ENCODE peak calls at places on chromosomes 4 and X, in six cellular contexts. One of them, this sample, is unnamed.

GRCh38 chrX:118795528-118795927 is 28.1 kb upstream of the ZCCHC12 start:
- DNase-seq in SK-N-SH: no peak
- DNase-seq in suprapubic skin: no peak
- DNase-seq in GM12878: no peak
- DNase-seq in K562: no peak
- DNase-seq in ovary: no peak
- DNase-seq in this sample: no peak

GRCh38 chrX:67619253-67619652 is 75.4 kb downstream of the AR start:
- DNase-seq in SK-N-SH: no peak
- DNase-seq in suprapubic skin: no peak
- DNase-seq in GM12878: no peak
- DNase-seq in K562: no peak
- DNase-seq in ovary: no peak
- DNase-seq in this sample: no peak

GRCh38 chr4:142405021-142405991 is 440.8 kb downstream of the INPP4B start:
- DNase-seq in SK-N-SH: no peak
- DNase-seq in suprapubic skin: no peak
- DNase-seq in GM12878: peak
- DNase-seq in K562: no peak
- DNase-seq in ovary: peak
- DNase-seq in this sample: peak

GRCh38 chrX:55149242-55149641 is 60.4 kb downstream of the PAGE2 start:
- DNase-seq in SK-N-SH: no peak
- DNase-seq in suprapubic skin: no peak
- DNase-seq in GM12878: no peak
- DNase-seq in K562: no peak
- DNase-seq in ovary: no peak
- DNase-seq in this sample: no peak

GRCh38 chr4:97498875-97499274 is 644.4 kb downstream of the STPG2 start:
- DNase-seq in SK-N-SH: no peak
- DNase-seq in suprapubic skin: no peak
- DNase-seq in GM12878: no peak
- DNase-seq in K562: no peak
- DNase-seq in ovary: no peak
- DNase-seq in this sample: no peak

GRCh38 chr4:127151941-127152340 is 480.8 kb upstream of the INTU start:
- DNase-seq in SK-N-SH: no peak
- DNase-seq in suprapubic skin: no peak
- DNase-seq in GM12878: no peak
- DNase-seq in K562: no peak
- DNase-seq in ovary: no peak
- DNase-seq in this sample: no peak

GRCh38 chrX:46722742-46723568 is 36.0 kb downstream of the SLC9A7 start:
- DNase-seq in SK-N-SH: no peak
- DNase-seq in suprapubic skin: no peak
- DNase-seq in GM12878: no peak
- DNase-seq in K562: no peak
- DNase-seq in ovary: no peak
- DNase-seq in this sample: no peak

GRCh38 chrX:118420462-118420861 is 74.6 kb downstream of the WDR44 start:
- DNase-seq in SK-N-SH: no peak
- DNase-seq in suprapubic skin: no peak
- DNase-seq in GM12878: no peak
- DNase-seq in K562: no peak
- DNase-seq in ovary: no peak
- DNase-seq in this sample: no peak

GRCh38 chrX:68828740-68829593 is at the start of gene EFNB1:
- DNase-seq in SK-N-SH: peak
- DNase-seq in suprapubic skin: peak
- DNase-seq in GM12878: peak
- DNase-seq in K562: peak
- DNase-seq in ovary: peak
- DNase-seq in this sample: peak

GRCh38 chrX:146604196-146604595 is 205.4 kb upstream of the CXorf51B start:
- DNase-seq in SK-N-SH: no peak
- DNase-seq in suprapubic skin: no peak
- DNase-seq in GM12878: no peak
- DNase-seq in K562: no peak
- DNase-seq in ovary: no peak
- DNase-seq in this sample: no peak

GRCh38 chrX:24426340-24426913 is 38.7 kb upstream of the PDK3 start:
- DNase-seq in SK-N-SH: peak
- DNase-seq in suprapubic skin: no peak
- DNase-seq in GM12878: no peak
- DNase-seq in K562: peak
- DNase-seq in ovary: no peak
- DNase-seq in this sample: no peak

GRCh38 chr4:19214591-19214990 is 1037.1 kb upstream of the SLIT2 start:
- DNase-seq in SK-N-SH: no peak
- DNase-seq in suprapubic skin: no peak
- DNase-seq in GM12878: no peak
- DNase-seq in K562: no peak
- DNase-seq in ovary: no peak
- DNase-seq in this sample: no peak

GRCh38 chr4:151866266-151866918 is 105.6 kb upstream of the GATB start:
- DNase-seq in SK-N-SH: no peak
- DNase-seq in suprapubic skin: no peak
- DNase-seq in GM12878: no peak
- DNase-seq in K562: no peak
- DNase-seq in ovary: no peak
- DNase-seq in this sample: no peak

GRCh38 chrX:104343408-104344129 is 88.8 kb upstream of the ESX1 start:
- DNase-seq in SK-N-SH: peak
- DNase-seq in suprapubic skin: no peak
- DNase-seq in GM12878: peak
- DNase-seq in K562: peak
- DNase-seq in ovary: no peak
- DNase-seq in this sample: peak

GRCh38 chr4:142600952-142601351 is 245.1 kb downstream of the INPP4B start:
- DNase-seq in SK-N-SH: no peak
- DNase-seq in suprapubic skin: no peak
- DNase-seq in GM12878: no peak
- DNase-seq in K562: no peak
- DNase-seq in ovary: no peak
- DNase-seq in this sample: no peak

GRCh38 chrX:134868766-134869495 is 121.9 kb upstream of the SMIM10 start:
- DNase-seq in SK-N-SH: no peak
- DNase-seq in suprapubic skin: no peak
- DNase-seq in GM12878: no peak
- DNase-seq in K562: no peak
- DNase-seq in ovary: no peak
- DNase-seq in this sample: no peak

GRCh38 chr4:156771171-156771837 is 200.3 kb downstream of the PDGFC start:
- DNase-seq in SK-N-SH: peak
- DNase-seq in suprapubic skin: no peak
- DNase-seq in GM12878: no peak
- DNase-seq in K562: no peak
- DNase-seq in ovary: no peak
- DNase-seq in this sample: no peak

GRCh38 chr4:166422475-166422874 is 549.4 kb downstream of the TLL1 start:
- DNase-seq in SK-N-SH: no peak
- DNase-seq in suprapubic skin: no peak
- DNase-seq in GM12878: no peak
- DNase-seq in K562: no peak
- DNase-seq in ovary: no peak
- DNase-seq in this sample: no peak

GRCh38 chr4:129822708-129823504 is 727.0 kb downstream of the C4orf33 start:
- DNase-seq in SK-N-SH: no peak
- DNase-seq in suprapubic skin: no peak
- DNase-seq in GM12878: no peak
- DNase-seq in K562: no peak
- DNase-seq in ovary: no peak
- DNase-seq in this sample: no peak

DNA sequence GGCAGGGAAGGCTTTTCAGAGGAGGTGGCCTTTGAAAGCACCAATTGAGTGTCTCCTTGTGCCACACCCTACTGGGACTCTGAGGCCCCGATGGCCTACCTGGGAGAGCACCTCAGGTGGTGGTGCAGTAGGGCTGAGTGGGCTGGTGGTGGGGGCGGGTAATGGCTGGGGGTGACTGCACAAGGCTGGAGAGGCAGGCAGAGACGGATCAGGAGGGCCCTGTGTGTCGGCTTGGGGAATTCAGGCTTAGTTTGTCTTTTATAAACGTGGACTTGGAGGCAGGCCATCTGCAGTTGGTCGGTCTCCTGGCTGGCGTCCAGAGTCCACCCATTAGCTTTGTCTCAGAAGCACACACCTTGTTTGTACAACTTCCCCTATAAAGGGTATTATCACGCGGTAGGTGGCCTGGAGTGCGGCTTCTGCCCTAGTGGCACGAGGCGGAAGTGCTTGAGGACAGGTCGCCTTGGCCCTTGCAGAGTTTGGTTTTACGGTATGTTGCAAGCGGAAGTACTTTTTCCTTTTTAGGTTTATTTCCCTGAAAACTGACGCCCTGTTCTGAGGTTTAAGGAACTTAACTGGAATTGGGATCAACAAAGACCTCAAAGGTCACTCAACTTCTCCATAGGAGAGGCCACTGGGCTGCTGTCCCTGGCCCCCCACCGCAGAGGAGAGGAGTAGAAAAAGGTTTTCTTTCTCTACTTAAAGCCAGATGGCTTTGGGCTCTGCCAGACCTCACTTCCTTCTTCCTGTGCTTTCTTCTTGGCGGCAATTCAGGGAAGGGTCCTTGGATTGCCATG is 8.0 kb downstream of the TBC1D14 start:
- DNase-seq in SK-N-SH: peak
- DNase-seq in suprapubic skin: no peak
- DNase-seq in GM12878: no peak
- DNase-seq in K562: peak
- DNase-seq in ovary: peak
- DNase-seq in this sample: peak
- TF ChIP-seq EP300 in SK-N-SH: no peak
- TF ChIP-seq EP300 in suprapubic skin: peak
- TF ChIP-seq EP300 in GM12878: no peak
- TF ChIP-seq EP300 in K562: peak
- TF ChIP-seq EP300 in ovary: peak
- TF ChIP-seq EP300 in this sample: peak

DNA sequence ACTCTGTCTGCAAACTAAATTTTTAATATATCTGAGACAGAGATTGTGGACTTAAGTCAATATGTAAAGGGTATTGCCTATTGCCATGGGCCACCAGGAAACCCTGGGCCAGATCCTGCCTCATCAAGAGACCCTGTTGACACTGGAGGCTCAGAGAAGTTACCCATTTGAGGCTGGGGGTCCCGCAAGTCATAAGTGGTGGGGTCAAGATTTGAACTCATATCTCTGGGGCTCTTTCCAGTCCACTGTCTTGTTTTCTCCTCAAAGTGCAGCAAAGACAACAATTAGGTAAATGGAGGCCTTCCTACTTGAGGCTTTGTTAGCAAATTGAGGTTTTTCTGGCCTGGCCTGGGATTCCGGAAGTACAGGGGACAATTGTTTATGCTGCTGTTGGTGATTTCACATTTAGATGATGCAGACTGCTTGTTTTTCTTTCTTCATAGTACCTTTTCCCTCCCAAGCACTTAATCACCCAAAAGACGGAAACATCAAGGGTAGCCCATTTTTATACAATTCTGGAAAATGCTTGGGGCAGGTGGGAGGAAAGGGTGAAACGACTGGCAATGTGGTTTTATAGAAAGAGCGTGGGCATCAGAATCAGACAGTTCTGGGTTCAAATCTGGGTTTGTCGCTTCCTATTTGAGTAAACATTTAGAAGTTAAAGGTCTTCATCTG is 160.0 kb downstream of the SMIM20 start:
- DNase-seq in SK-N-SH: no peak
- DNase-seq in suprapubic skin: no peak
- DNase-seq in GM12878: no peak
- DNase-seq in K562: no peak
- DNase-seq in ovary: no peak
- DNase-seq in this sample: no peak
- H3K27ac ChIP-seq in SK-N-SH: no peak
- H3K27ac ChIP-seq in suprapubic skin: peak
- H3K27ac ChIP-seq in GM12878: no peak
- H3K27ac ChIP-seq in K562: no peak
- H3K27ac ChIP-seq in ovary: no peak
- H3K27ac ChIP-seq in this sample: no peak

DNA sequence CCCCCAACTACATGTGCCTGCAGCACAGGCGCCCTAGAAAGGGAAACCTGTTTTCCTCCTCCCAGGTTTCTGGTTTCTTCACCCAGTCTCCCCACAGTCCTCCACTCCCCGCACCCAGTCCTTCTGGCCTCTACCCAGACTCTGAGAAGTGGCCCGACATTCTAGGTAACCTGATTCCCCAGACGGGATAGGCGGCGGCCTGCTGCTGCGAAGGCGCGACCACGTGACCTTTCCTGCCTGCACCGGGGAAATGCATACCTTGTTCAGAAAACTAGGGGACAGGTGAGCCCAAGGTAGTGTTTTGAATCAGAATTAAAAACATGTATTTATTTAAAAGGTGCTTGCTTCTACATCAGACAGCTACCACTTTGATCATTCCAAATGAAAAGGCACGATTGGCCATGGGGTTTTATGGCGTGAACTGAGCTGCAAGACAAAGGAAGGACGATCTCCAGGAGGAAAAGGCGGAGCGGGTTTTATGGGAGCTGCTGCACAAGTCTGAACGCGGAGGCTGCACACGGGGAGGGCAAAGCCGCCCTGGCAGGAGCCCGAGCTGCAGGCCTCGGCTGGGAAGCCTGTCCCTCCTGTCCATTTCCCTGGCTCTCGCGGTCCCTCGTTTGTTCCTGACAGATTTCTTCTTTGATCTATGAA is 150.7 kb downstream of the SPRY1 start:
- DNase-seq in SK-N-SH: no peak
- DNase-seq in suprapubic skin: peak
- DNase-seq in GM12878: no peak
- DNase-seq in K562: no peak
- DNase-seq in ovary: no peak
- DNase-seq in this sample: peak
- TF ChIP-seq EP300 in SK-N-SH: no peak
- TF ChIP-seq EP300 in suprapubic skin: no peak
- TF ChIP-seq EP300 in GM12878: no peak
- TF ChIP-seq EP300 in K562: no peak
- TF ChIP-seq EP300 in ovary: no peak
- TF ChIP-seq EP300 in this sample: no peak

DNA sequence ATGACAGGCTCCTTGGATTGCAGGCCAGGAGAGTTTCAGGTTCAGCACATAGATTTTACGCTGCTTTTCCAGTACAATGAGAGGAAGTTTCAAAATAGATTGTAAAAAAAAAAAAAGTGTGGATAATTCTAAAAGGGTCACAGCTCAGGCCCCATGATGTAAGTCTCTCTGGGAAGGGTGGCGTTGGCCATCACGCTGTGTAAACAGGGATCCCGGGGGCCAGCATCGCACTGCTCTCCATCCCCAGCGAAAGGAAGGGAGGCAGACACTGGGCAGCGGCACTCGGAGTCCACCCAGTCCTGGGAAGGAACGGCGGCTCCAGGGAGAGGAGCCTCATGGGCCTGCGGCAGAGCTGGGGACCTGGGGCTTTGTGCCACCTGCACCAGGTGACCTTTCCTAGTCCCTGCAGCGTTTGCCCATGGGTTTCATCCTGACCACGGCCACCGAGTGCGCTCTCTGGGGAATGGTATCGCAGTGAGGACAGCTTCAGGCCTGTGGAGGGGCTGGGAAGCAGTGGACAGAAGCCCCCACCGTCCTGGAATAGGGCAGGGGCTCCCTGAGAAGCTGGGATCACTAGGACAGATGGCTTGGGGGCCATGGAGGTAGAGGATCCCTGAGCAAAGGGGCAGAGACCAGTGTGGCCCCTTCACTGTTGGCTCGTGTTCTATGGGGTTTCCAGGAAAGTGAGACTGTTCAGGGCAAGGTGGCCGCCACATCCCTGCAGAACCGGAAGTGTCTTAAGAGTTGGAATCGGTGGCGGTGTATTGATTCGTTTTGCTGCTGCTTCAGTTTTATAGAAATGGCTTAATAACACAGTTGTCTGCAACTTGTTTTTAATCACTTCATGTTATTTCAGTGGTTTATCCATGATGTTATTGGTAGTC is 38.9 kb downstream of the RGS12 start:
- DNase-seq in SK-N-SH: no peak
- DNase-seq in suprapubic skin: no peak
- DNase-seq in GM12878: no peak
- DNase-seq in K562: no peak
- DNase-seq in ovary: no peak
- DNase-seq in this sample: no peak
- H3K27ac ChIP-seq in SK-N-SH: no peak
- H3K27ac ChIP-seq in suprapubic skin: no peak
- H3K27ac ChIP-seq in GM12878: no peak
- H3K27ac ChIP-seq in K562: no peak
- H3K27ac ChIP-seq in ovary: no peak
- H3K27ac ChIP-seq in this sample: no peak